ENCODE peak calls at places on chromosomes 2 and 18, in six cellular contexts. Q is H7; H is neural progenitor cell; C is epithelial cell of esophagus; K is stimulated activated CD4-positive, alpha-beta T cell treated with anti-CD3 and anti-CD28 coated beads, Interleukin-2, amount 100 ng/mL, for 48 hours; S is GDM1. B is an unnamed sample.

GRCh38 chr18:21851327-21851961 is 110.9 kb downstream of the MIB1 start:
- DNase-seq in H (no peak), K (no peak), S (no peak), C (peak; percentile 13), Q (peak; percentile 4), B (no peak)

GRCh38 chr2:239297142-239298125 is 103.4 kb downstream of the HDAC4 start:
- DNase-seq in Q (no peak), C (no peak), H (no peak), K (no peak), S (no peak), B (no peak)

GRCh38 chr2:182870227-182870626 is 3.8 kb upstream of the FRZB start:
- DNase-seq in C (peak; percentile 41), Q (peak; percentile 63), H (peak; percentile 65), K (no peak), S (no peak), B (peak; percentile 79)

GRCh38 chr2:175414872-175415487 is 233.5 kb upstream of the ATP5MC3 start:
- DNase-seq in H (peak; percentile 72), Q (peak; percentile 63), S (no peak), C (peak; percentile 68), K (no peak), B (peak; percentile 75)

GRCh38 chr18:48037481-48038271 is 107.2 kb upstream of the SMAD2 start:
- DNase-seq in H (peak; percentile 56), K (no peak), Q (peak; percentile 75), S (no peak), C (peak; percentile 52), B (peak; percentile 49)

GRCh38 chr2:179031731-179032408 is 18.1 kb downstream of the CCDC141 start:
- DNase-seq in K (no peak), H (peak; percentile 31), S (no peak), C (no peak), Q (no peak), B (no peak)

GRCh38 chr2:113869253-113869652 is 20.6 kb upstream of the ACTR3 start:
- DNase-seq in Q (no peak), H (no peak), C (no peak), K (no peak), S (no peak), B (no peak)

GRCh38 chr2:173076557-173077345 is 1.1 kb downstream of the MAP3K20 start:
- DNase-seq in H (peak; percentile 68), K (peak; percentile 3), C (peak; percentile 63), Q (peak; percentile 67), S (no peak), B (peak; percentile 54)

GRCh38 chr18:33440384-33441043 is at the start of gene CCDC178:
- DNase-seq in C (no peak), S (no peak), H (peak; percentile 82), K (no peak), Q (peak; percentile 79), B (peak; percentile 74)

GRCh38 chr2:147096671-147097070 is 748.2 kb upstream of the ACVR2A start:
- DNase-seq in S (no peak), K (no peak), Q (no peak), C (peak; percentile 62), H (no peak), B (no peak)

GRCh38 chr2:9230881-9231280 is 24.3 kb downstream of the ASAP2 start:
- DNase-seq in K (no peak), H (no peak), C (no peak), S (peak; percentile 32), Q (no peak), B (no peak)

GRCh38 chr18:57480724-57481123 is 45.5 kb downstream of the ONECUT2 start:
- DNase-seq in K (no peak), S (no peak), C (no peak), H (no peak), Q (no peak), B (peak; percentile 38)

GRCh38 chr2:195612515-195613495 is 44.2 kb upstream of the SLC39A10 start:
- DNase-seq in H (peak; percentile 78), C (peak; percentile 83), Q (peak; percentile 65), K (no peak), S (no peak), B (peak; percentile 98)

GRCh38 chr2:170845343-170845742 is 28.7 kb downstream of the GAD1 start:
- DNase-seq in C (no peak), S (no peak), H (peak; percentile 55), Q (peak; percentile 46), K (no peak), B (peak; percentile 67)

GRCh38 chr18:47881752-47882455 is 48.6 kb downstream of the SMAD2 start:
- DNase-seq in Q (no peak), C (peak; percentile 60), K (no peak), H (no peak), S (no peak), B (no peak)

GRCh38 chr2:21326152-21326551 is 202.4 kb downstream of the TDRD15 start:
- DNase-seq in C (no peak), K (no peak), H (peak; percentile 35), S (no peak), Q (no peak), B (peak; percentile 24)

GRCh38 chr18:74733592-74733991 is 135.9 kb downstream of the ZNF407 start:
- DNase-seq in K (no peak), H (no peak), Q (no peak), S (no peak), C (no peak), B (no peak)

GRCh38 chr18:7784171-7784570 is 217.1 kb downstream of the PTPRM start:
- DNase-seq in H (peak; percentile 9), Q (peak; percentile 9), C (no peak), S (no peak), K (no peak), B (peak; percentile 30)

GRCh38 chr2:719191-719590 is 42.0 kb upstream of the TMEM18 start:
- DNase-seq in S (no peak), Q (no peak), K (no peak), C (no peak), H (no peak), B (no peak)

GRCh38 chr2:77228379-77228778 is 293.8 kb downstream of the LRRTM4 start:
- DNase-seq in S (no peak), Q (no peak), C (peak; percentile 4), H (no peak), K (no peak), B (no peak)

GRCh38 chr2:109601693-109602250 is 12.0 kb downstream of the SEPTIN10 start:
- DNase-seq in H (no peak), C (no peak), K (no peak), S (no peak), Q (no peak), B (no peak)

GRCh38 chr18:9631814-9632496 is 17.6 kb upstream of the PPP4R1 start:
- DNase-seq in H (no peak), C (peak; percentile 80), Q (no peak), K (no peak), S (no peak), B (peak; percentile 43)

GRCh38 chr2:5594288-5594687 is 97.9 kb upstream of the SOX11 start:
- DNase-seq in S (no peak), Q (no peak), C (no peak), K (no peak), H (no peak), B (no peak)